ENCODE peak calls at places on chromosomes 16 and 17, in four cellular contexts. W is HT1080, D is glutamatergic neuron, R is A549. K is an unnamed sample.

GRCh38 chr17:56222255-56222654 is 69.0 kb downstream of the ANKFN1 start:
- DNase-seq in R (no peak), D (no peak), W (no peak), K (no peak)

GRCh38 chr17:43517615-43518386 is 28.3 kb downstream of the ETV4 start:
- DNase-seq in D (no peak), W (peak; percentile 79), R (no peak), K (peak; percentile 39)

GRCh38 chr17:17700251-17700969 is 19.2 kb downstream of the RAI1 start:
- DNase-seq in W (no peak), D (peak; percentile 76), R (no peak), K (no peak)

GRCh38 chr17:35287286-35287811 is 44.5 kb downstream of the SLFN5 start:
- DNase-seq in R (no peak), W (no peak), D (no peak), K (no peak)

GRCh38 chr16:58462089-58462488 is 37.9 kb upstream of the NDRG4 start:
- DNase-seq in W (no peak), R (no peak), D (no peak), K (no peak)

GRCh38 chr16:24988137-24988535 is 27.0 kb downstream of the ARHGAP17 start:
- DNase-seq in R (no peak), D (no peak), W (peak; percentile 38), K (no peak)

GRCh38 chr17:67810464-67810863 is 14.8 kb upstream of the BPTF start:
- DNase-seq in R (no peak), W (no peak), D (no peak), K (no peak)

GRCh38 chr17:76384222-76384986 is at the start of gene SPHK1:
- DNase-seq in W (peak; percentile 76), R (peak; percentile 84), D (peak; percentile 71), K (peak; percentile 79)

GRCh38 chr17:12070561-12070960 is 49.9 kb downstream of the MAP2K4 start:
- DNase-seq in R (no peak), D (no peak), W (peak; percentile 57), K (peak; percentile 48)

GRCh38 chr17:77728871-77729270 is 229.6 kb upstream of the TNRC6C start:
- DNase-seq in D (no peak), R (no peak), W (no peak), K (no peak)

GRCh38 chr17:4297351-4297750 is 33.6 kb upstream of the ANKFY1 start:
- DNase-seq in R (no peak), W (peak; percentile 34), D (no peak), K (no peak)

K was measured in RPMI7951.